ENCODE peak calls at places on chromosomes 3 and 15, in four cellular contexts. One of them, this sample, is unnamed. For H3K27me3, the result is how much of the 10 kb centered on the place peaks cover.

GRCh38 chr3:4753073-4753691 is 226.1 kb upstream of the BHLHE40 start:
- DNase-seq in brain microvascular endothelial cell: no peak
- DNase-seq in heart right ventricle: no peak
- DNase-seq in cardiac muscle cell: no peak
- DNase-seq in this sample: no peak

GRCh38 chr3:142977399-142977728 is 13.9 kb upstream of the PAQR9 start:
- DNase-seq in brain microvascular endothelial cell: peak
- DNase-seq in heart right ventricle: no peak
- DNase-seq in cardiac muscle cell: no peak
- DNase-seq in this sample: no peak

GRCh38 chr3:154235330-154235729 is 89.0 kb downstream of the DHX36 start:
- DNase-seq in brain microvascular endothelial cell: peak
- DNase-seq in heart right ventricle: no peak
- DNase-seq in cardiac muscle cell: no peak
- DNase-seq in this sample: no peak

GRCh38 chr3:15345051-15345607 is 12.7 kb upstream of the SH3BP5 start:
- DNase-seq in brain microvascular endothelial cell: no peak
- DNase-seq in heart right ventricle: no peak
- DNase-seq in cardiac muscle cell: no peak
- DNase-seq in this sample: no peak

GRCh38 chr3:100225883-100226282 is 34.9 kb upstream of the TBC1D23 start:
- DNase-seq in brain microvascular endothelial cell: no peak
- DNase-seq in heart right ventricle: no peak
- DNase-seq in cardiac muscle cell: no peak
- DNase-seq in this sample: no peak

GRCh38 chr3:196339493-196340254 is 1.5 kb upstream of the TM4SF19 start:
- DNase-seq in brain microvascular endothelial cell: peak
- DNase-seq in heart right ventricle: no peak
- DNase-seq in cardiac muscle cell: peak
- DNase-seq in this sample: peak

GRCh38 chr3:87335931-87336330 is 59.5 kb upstream of the POU1F1 start:
- DNase-seq in brain microvascular endothelial cell: no peak
- DNase-seq in heart right ventricle: no peak
- DNase-seq in cardiac muscle cell: no peak
- DNase-seq in this sample: no peak

GRCh38 chr15:99542828-99543227 is 23.0 kb upstream of the MEF2A start:
- DNase-seq in brain microvascular endothelial cell: no peak
- DNase-seq in heart right ventricle: no peak
- DNase-seq in cardiac muscle cell: peak
- DNase-seq in this sample: no peak

GRCh38 chr15:75666823-75667501 is 19.2 kb downstream of the SNX33 start:
- DNase-seq in brain microvascular endothelial cell: peak
- DNase-seq in heart right ventricle: peak
- DNase-seq in cardiac muscle cell: peak
- DNase-seq in this sample: no peak

GRCh38 chr3:36764704-36765038 is 318 bp upstream of the DCLK3 start:
- DNase-seq in brain microvascular endothelial cell: no peak
- DNase-seq in heart right ventricle: no peak
- DNase-seq in cardiac muscle cell: no peak
- DNase-seq in this sample: no peak
- H3K27me3 ChIP-seq in brain microvascular endothelial cell: under half
- H3K27me3 ChIP-seq in heart right ventricle: under half
- H3K27me3 ChIP-seq in cardiac muscle cell: half or more
- H3K27me3 ChIP-seq in this sample: under half

DNA sequence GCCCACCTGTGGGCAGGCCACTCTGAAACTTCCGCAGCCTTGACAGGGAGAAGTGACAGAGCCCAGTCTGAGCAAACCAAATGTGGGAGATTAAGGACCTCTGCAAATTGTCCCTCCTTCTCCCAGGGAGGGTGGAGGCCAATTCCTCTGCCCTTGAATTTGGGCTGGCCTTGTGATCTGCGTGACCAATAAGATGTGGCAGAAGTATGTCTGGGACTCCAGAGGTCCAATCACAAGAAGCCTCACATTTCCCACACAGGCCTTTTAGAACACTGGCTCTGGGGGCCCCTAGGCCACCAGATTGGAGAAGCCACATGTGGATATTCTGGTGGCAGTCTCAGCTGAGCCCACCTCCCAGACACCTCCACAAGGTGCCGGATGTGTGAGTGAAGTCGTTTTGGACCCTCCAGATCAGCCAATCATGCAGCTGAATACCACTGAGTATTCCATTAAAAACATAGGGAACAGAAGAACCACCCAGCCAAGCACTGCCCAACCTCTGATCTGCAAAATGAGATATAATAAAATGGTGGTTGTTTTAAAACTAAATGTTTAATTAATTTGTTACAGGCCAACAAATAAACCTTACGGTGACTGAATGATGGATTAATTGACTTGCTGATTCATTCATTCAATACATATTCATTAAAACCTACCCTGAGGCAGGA is 150.3 kb downstream of the NUP210 start:
- DNase-seq in brain microvascular endothelial cell: no peak
- DNase-seq in heart right ventricle: no peak
- DNase-seq in cardiac muscle cell: no peak
- DNase-seq in this sample: no peak
- H3K27me3 ChIP-seq in brain microvascular endothelial cell: under half
- H3K27me3 ChIP-seq in heart right ventricle: under half
- H3K27me3 ChIP-seq in cardiac muscle cell: under half
- H3K27me3 ChIP-seq in this sample: under half

GRCh38 chr3:53493618-53493996 is 804 bp upstream of the CACNA1D start:
- DNase-seq in brain microvascular endothelial cell: no peak
- DNase-seq in heart right ventricle: no peak
- DNase-seq in cardiac muscle cell: no peak
- DNase-seq in this sample: no peak
- H3K27me3 ChIP-seq in brain microvascular endothelial cell: under half
- H3K27me3 ChIP-seq in heart right ventricle: under half
- H3K27me3 ChIP-seq in cardiac muscle cell: under half
- H3K27me3 ChIP-seq in this sample: half or more

GRCh38 chr3:2659896-2660295 is 450.3 kb downstream of the IL5RA start:
- DNase-seq in brain microvascular endothelial cell: no peak
- DNase-seq in heart right ventricle: no peak
- DNase-seq in cardiac muscle cell: no peak
- DNase-seq in this sample: no peak

GRCh38 chr3:2657408-2657807 is 452.8 kb downstream of the IL5RA start:
- DNase-seq in brain microvascular endothelial cell: no peak
- DNase-seq in heart right ventricle: no peak
- DNase-seq in cardiac muscle cell: peak
- DNase-seq in this sample: no peak

GRCh38 chr3:2656806-2657205 is 453.4 kb downstream of the IL5RA start:
- DNase-seq in brain microvascular endothelial cell: no peak
- DNase-seq in heart right ventricle: no peak
- DNase-seq in cardiac muscle cell: peak
- DNase-seq in this sample: no peak

GRCh38 chr3:2657971-2658370 is 452.2 kb downstream of the IL5RA start:
- DNase-seq in brain microvascular endothelial cell: no peak
- DNase-seq in heart right ventricle: no peak
- DNase-seq in cardiac muscle cell: no peak
- DNase-seq in this sample: no peak

GRCh38 chr3:2661078-2661477 is 449.1 kb downstream of the IL5RA start:
- DNase-seq in brain microvascular endothelial cell: no peak
- DNase-seq in heart right ventricle: no peak
- DNase-seq in cardiac muscle cell: no peak
- DNase-seq in this sample: no peak
- H3K27me3 ChIP-seq in brain microvascular endothelial cell: under half
- H3K27me3 ChIP-seq in heart right ventricle: under half
- H3K27me3 ChIP-seq in cardiac muscle cell: under half
- H3K27me3 ChIP-seq in this sample: under half

GRCh38 chr3:158086776-158087175 is 19.4 kb downstream of the SHOX2 start:
- DNase-seq in brain microvascular endothelial cell: no peak
- DNase-seq in heart right ventricle: no peak
- DNase-seq in cardiac muscle cell: no peak
- DNase-seq in this sample: no peak
- H3K27me3 ChIP-seq in brain microvascular endothelial cell: under half
- H3K27me3 ChIP-seq in heart right ventricle: under half
- H3K27me3 ChIP-seq in cardiac muscle cell: under half
- H3K27me3 ChIP-seq in this sample: under half

GRCh38 chr3:114455432-114455831 is 161.6 kb downstream of the TIGIT start:
- DNase-seq in brain microvascular endothelial cell: no peak
- DNase-seq in heart right ventricle: no peak
- DNase-seq in cardiac muscle cell: no peak
- DNase-seq in this sample: no peak

GRCh38 chr3:114452176-114452744 is 158.4 kb downstream of the TIGIT start:
- DNase-seq in brain microvascular endothelial cell: no peak
- DNase-seq in heart right ventricle: no peak
- DNase-seq in cardiac muscle cell: no peak
- DNase-seq in this sample: no peak

GRCh38 chr3:114451561-114452018 is 157.8 kb downstream of the TIGIT start:
- DNase-seq in brain microvascular endothelial cell: peak
- DNase-seq in heart right ventricle: no peak
- DNase-seq in cardiac muscle cell: peak
- DNase-seq in this sample: no peak

GRCh38 chr3:114454592-114455251 is 160.9 kb downstream of the TIGIT start:
- DNase-seq in brain microvascular endothelial cell: no peak
- DNase-seq in heart right ventricle: no peak
- DNase-seq in cardiac muscle cell: peak
- DNase-seq in this sample: no peak

DNA sequence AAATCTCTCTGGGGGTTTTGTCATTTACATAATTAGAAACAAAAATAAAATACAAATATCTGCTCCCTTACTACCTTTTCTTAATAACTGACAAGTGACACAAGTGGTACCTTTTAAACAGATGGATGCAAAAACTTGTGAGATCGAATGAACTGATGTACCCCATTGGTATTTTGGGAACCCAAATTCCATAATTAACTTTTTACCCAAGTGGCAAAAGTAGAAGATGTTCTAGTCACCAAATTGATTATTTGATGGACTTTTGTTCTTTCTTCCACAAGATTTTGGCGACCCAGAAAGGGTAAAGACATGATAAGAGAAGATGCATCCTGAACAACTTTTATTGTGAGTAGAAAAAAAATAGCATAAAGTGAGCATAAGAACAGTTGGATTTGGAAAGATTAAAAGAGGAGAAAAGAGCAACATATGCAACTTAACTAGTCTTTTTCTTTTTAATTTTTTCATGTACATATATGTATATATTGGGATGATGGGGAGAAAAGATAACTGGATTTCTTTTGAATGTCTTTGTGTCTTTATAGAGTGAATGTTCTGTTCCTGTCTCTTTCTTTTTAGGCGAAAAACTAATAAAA is 159.6 kb downstream of the TIGIT start:
- DNase-seq in brain microvascular endothelial cell: no peak
- DNase-seq in heart right ventricle: no peak
- DNase-seq in cardiac muscle cell: no peak
- DNase-seq in this sample: no peak
- H3K27me3 ChIP-seq in brain microvascular endothelial cell: under half
- H3K27me3 ChIP-seq in heart right ventricle: under half
- H3K27me3 ChIP-seq in cardiac muscle cell: under half
- H3K27me3 ChIP-seq in this sample: under half

GRCh38 chr3:46868301-46868700 is 5.1 kb upstream of the MYL3 start:
- DNase-seq in brain microvascular endothelial cell: no peak
- DNase-seq in heart right ventricle: no peak
- DNase-seq in cardiac muscle cell: no peak
- DNase-seq in this sample: no peak
- H3K27me3 ChIP-seq in brain microvascular endothelial cell: under half
- H3K27me3 ChIP-seq in heart right ventricle: under half
- H3K27me3 ChIP-seq in cardiac muscle cell: under half
- H3K27me3 ChIP-seq in this sample: under half

DNA sequence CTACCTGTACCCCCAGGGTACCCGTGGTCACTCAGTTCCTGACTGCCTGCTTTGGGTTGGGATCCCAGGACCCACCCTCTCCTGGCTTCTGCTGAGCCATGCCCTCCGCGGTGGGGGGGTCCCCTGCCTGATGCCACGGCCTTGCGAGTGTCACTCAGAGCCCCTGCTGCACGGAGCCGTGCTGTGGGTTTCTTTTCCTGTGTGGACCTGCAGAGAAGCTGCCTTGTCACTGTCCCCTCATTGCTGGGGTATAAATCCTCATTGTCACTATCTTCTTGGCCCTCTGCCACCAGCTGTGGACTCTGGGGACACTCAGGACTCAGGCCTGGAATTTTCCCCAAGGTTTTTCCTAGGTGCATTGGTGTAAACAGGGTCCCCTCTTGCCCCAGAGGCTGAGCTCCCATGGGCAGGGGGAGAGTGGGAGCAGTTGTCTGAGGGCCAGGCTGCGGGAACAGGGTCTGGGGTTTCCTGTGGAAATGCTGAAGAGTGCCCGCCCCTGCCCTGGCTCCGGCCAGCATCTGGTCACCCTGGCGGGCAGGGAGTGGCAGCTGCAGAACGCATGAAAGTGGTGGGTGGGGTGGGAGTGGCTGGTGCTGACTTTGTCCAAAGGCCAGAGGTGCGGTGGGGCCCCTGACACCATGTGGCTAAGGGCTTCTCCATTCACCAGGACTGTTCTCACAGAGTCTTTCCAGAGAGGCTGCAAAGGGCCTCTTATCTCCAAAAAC is 191.7 kb downstream of the GOLGA6L6 start:
- DNase-seq in brain microvascular endothelial cell: no peak
- DNase-seq in heart right ventricle: no peak
- DNase-seq in cardiac muscle cell: no peak
- DNase-seq in this sample: no peak
- H3K27me3 ChIP-seq in brain microvascular endothelial cell: under half
- H3K27me3 ChIP-seq in heart right ventricle: under half
- H3K27me3 ChIP-seq in cardiac muscle cell: under half
- H3K27me3 ChIP-seq in this sample: under half

This sample was measured in HL-60.